ENCODE peak calls at places on chromosome 20, in ten cellular contexts. K is activated CD8-positive, alpha-beta memory T cell treated with anti-CD3 and anti-CD28 coated beads, Interleukin-2, amount 10 ng/mL, durations not matched to agents 7 days and 5 days; P is neural crest cell; I is stimulated activated CD4-positive, alpha-beta T cell treated with anti-CD3 and anti-CD28 coated beads, TNF-alpha, amount 100 ng/mL, for 24 hours; H is thoracic aorta; V is T-helper 17 cell; E is left lung; D is lower leg skin; F is stimulated activated CD8-positive, alpha-beta memory T cell treated with anti-CD3 and anti-CD28 coated beads, Interleukin-7, amount 100 ng/mL, for 1 hour; W is glutamatergic neuron. J is an unnamed sample.

GRCh38 chr20:51305316-51306052 is 237.0 kb downstream of the NFATC2 start:
- DNase-seq in F (no peak), V (no peak), P (no peak), D (no peak), K (no peak), W (no peak), E (no peak), H (no peak), I (no peak), J (no peak)

GRCh38 chr20:20407891-20408805 is 40.2 kb downstream of the INSM1 start:
- DNase-seq in V (no peak), H (no peak), I (no peak), K (no peak), E (no peak), W (peak; percentile 64), D (peak; percentile 0), P (no peak), F (no peak), J (no peak)

GRCh38 chr20:25052255-25053206 is 5.4 kb downstream of the ACSS1 start:
- DNase-seq in H (peak; percentile 48), F (no peak), V (no peak), P (no peak), K (no peak), E (peak; percentile 42), D (peak; percentile 91), I (no peak), W (no peak), J (peak; percentile 55)

GRCh38 chr20:10558635-10559187 is 115.1 kb downstream of the JAG1 start:
- DNase-seq in P (no peak), W (no peak), D (no peak), E (no peak), V (no peak), K (peak; percentile 83), F (peak; percentile 7), H (no peak), I (no peak), J (no peak)

GRCh38 chr20:56373942-56374341 is 15.2 kb downstream of the FAM210B start:
- DNase-seq in W (no peak), F (no peak), H (no peak), I (no peak), K (no peak), P (no peak), D (no peak), E (no peak), V (no peak), J (no peak)

GRCh38 chr20:16701296-16701695 is 28.5 kb upstream of the SNRPB2 start:
- DNase-seq in D (no peak), W (no peak), K (peak; percentile 64), E (no peak), P (no peak), I (no peak), H (no peak), F (no peak), V (no peak), J (no peak)

GRCh38 chr20:22686097-22686496 is 101.7 kb upstream of the FOXA2 start:
- DNase-seq in P (peak; percentile 34), D (peak; percentile 81), W (peak; percentile 67), I (no peak), H (no peak), K (no peak), F (no peak), E (peak; percentile 60), V (no peak), J (peak; percentile 24)

GRCh38 chr20:12808006-12808567 is 200.7 kb upstream of the SPTLC3 start:
- DNase-seq in P (no peak), E (no peak), I (no peak), W (no peak), H (no peak), K (no peak), F (no peak), D (no peak), V (no peak), J (no peak)

GRCh38 chr20:50886184-50886790 is 45.0 kb downstream of the ADNP start:
- DNase-seq in D (peak; percentile 61), I (no peak), F (no peak), W (no peak), P (no peak), E (no peak), K (no peak), V (no peak), H (no peak), J (no peak)

GRCh38 chr20:24639167-24639548 is 169.7 kb downstream of the SYNDIG1 start:
- DNase-seq in P (no peak), F (no peak), D (peak; percentile 57), K (no peak), V (no peak), H (no peak), W (no peak), E (no peak), I (no peak), J (no peak)